ENCODE peak calls at places on chromosomes 16 and 17, in seven cellular contexts. U is effector memory CD4-positive, alpha-beta T cell; R is substantia nigra; D is omental fat pad; B is stimulated activated CD8-positive, alpha-beta memory T cell treated with anti-CD3 and anti-CD28 coated beads, Interleukin-12 subunit alpha, Interleukin-12 subunit beta, amount 100 ng/mL, for 4 hours; C is NCI-H1694 treated with DMSO at 0.1 percent for 48 hours; G is HCEC 1CT. I is an unnamed sample.

GRCh38 chr16:7372095-7372494 is 39.5 kb downstream of the RBFOX1 start:
- DNase-seq in U (no peak), R (no peak), D (no peak), B (no peak), C (no peak), G (no peak), I (no peak)

GRCh38 chr17:927611-928461 is 51.7 kb downstream of the NXN start:
- DNase-seq in U (no peak), R (no peak), D (no peak), B (no peak), C (no peak), G (peak; percentile 93), I (no peak)

GRCh38 chr17:4573682-4574081 is 10.6 kb upstream of the SMTNL2 start:
- DNase-seq in U (peak; percentile 22), R (no peak), D (no peak), B (peak; percentile 17), C (no peak), G (no peak), I (no peak)

GRCh38 chr16:16158741-16159374 is 64.4 kb downstream of the ABCC6 start:
- DNase-seq in U (no peak), R (no peak), D (no peak), B (no peak), C (no peak), G (peak; percentile 37), I (no peak)

GRCh38 chr17:4938069-4938491 is 1.8 kb downstream of the SLC25A11 start:
- DNase-seq in U (no peak), R (no peak), D (no peak), B (no peak), C (no peak), G (no peak), I (no peak)

GRCh38 chr17:18257268-18257681 is 1.3 kb downstream of the FLII start:
- DNase-seq in U (no peak), R (no peak), D (no peak), B (no peak), C (no peak), G (no peak), I (no peak)

GRCh38 chr16:61274211-61274610 is 762.0 kb downstream of the CDH8 start:
- DNase-seq in U (no peak), R (no peak), D (no peak), B (no peak), C (no peak), G (no peak), I (no peak)

GRCh38 chr17:82232322-82232785 is 3.5 kb downstream of the SLC16A3 start:
- DNase-seq in U (no peak), R (no peak), D (no peak), B (no peak), C (no peak), G (no peak), I (no peak)

GRCh38 chr17:19024101-19025078 is 19.8 kb upstream of the FAM83G start:
- DNase-seq in U (no peak), R (no peak), D (no peak), B (no peak), C (no peak), G (no peak), I (no peak)

GRCh38 chr16:53154513-53154912 is 99.7 kb downstream of the CHD9 start:
- DNase-seq in U (no peak), R (no peak), D (no peak), B (no peak), C (no peak), G (no peak), I (no peak)

GRCh38 chr17:60173304-60173807 is 23.6 kb downstream of the CA4 start:
- DNase-seq in U (no peak), R (no peak), D (no peak), B (no peak), C (no peak), G (no peak), I (no peak)

GRCh38 chr17:77153487-77153886 is 12.7 kb downstream of the SEC14L1 start:
- DNase-seq in U (no peak), R (no peak), D (no peak), B (no peak), C (no peak), G (no peak), I (no peak)

GRCh38 chr17:65547253-65547670 is 14.2 kb downstream of the AXIN2 start:
- DNase-seq in U (no peak), R (no peak), D (no peak), B (no peak), C (no peak), G (no peak), I (no peak)

GRCh38 chr16:73912311-73912710 is 384.3 kb upstream of the PSMD7 start:
- DNase-seq in U (no peak), R (no peak), D (no peak), B (no peak), C (no peak), G (no peak), I (no peak)

GRCh38 chr17:50817142-50817751 is 18.1 kb upstream of the WFIKKN2 start:
- DNase-seq in U (no peak), R (no peak), D (no peak), B (peak; percentile 24), C (no peak), G (peak; percentile 31), I (no peak)

GRCh38 chr17:27378482-27379200 is 77.6 kb upstream of the KSR1 start:
- DNase-seq in U (no peak), R (no peak), D (no peak), B (no peak), C (no peak), G (no peak), I (no peak)

I was measured in NCI-H446.